ENCODE peak calls at places on chromosomes 5 and 9, in five cellular contexts. P is body of pancreas, C is HuH-7, O is iPS DF 19.7, Z is mesothelial cell of epicardium. H is an unnamed sample.

GRCh38 chr5:178111925-178112324 is 1.4 kb upstream of the N4BP3 start:
- DNase-seq in O (no peak), C (no peak), Z (no peak), P (no peak), H (no peak)

GRCh38 chr9:69549310-69550202 is 122.6 kb downstream of the APBA1 start:
- DNase-seq in O (no peak), C (peak; percentile 42), Z (no peak), P (peak; percentile 31), H (peak; percentile 27)

GRCh38 chr5:81922790-81923398 is 48.9 kb upstream of the ATG10 start:
- DNase-seq in Z (no peak), P (no peak), C (no peak), O (no peak), H (no peak)

GRCh38 chr5:107361945-107362344 is 308.8 kb downstream of the EFNA5 start:
- DNase-seq in Z (no peak), O (no peak), P (no peak), C (no peak), H (no peak)

GRCh38 chr5:166710275-166710674 is 1581.2 kb upstream of the WWC1 start:
- DNase-seq in Z (no peak), C (no peak), P (no peak), O (no peak), H (no peak)

GRCh38 chr9:71766663-71767062 is 1.6 kb downstream of the CEMIP2 start:
- DNase-seq in Z (no peak), O (no peak), C (no peak), P (no peak), H (no peak)

GRCh38 chr5:39877479-39877878 is 452.7 kb upstream of the DAB2 start:
- DNase-seq in P (no peak), O (no peak), Z (no peak), C (no peak), H (no peak)

GRCh38 chr5:96572864-96573512 is 89.2 kb upstream of the CAST start:
- DNase-seq in P (no peak), Z (no peak), O (no peak), C (no peak), H (no peak)

GRCh38 chr5:59007460-59008063 is 424.7 kb downstream of the RAB3C start:
- DNase-seq in O (no peak), P (no peak), C (no peak), Z (no peak), H (no peak)

GRCh38 chr5:16776611-16777251 is 159.4 kb downstream of the MYO10 start:
- DNase-seq in O (peak; percentile 38), Z (no peak), C (peak; percentile 34), P (peak; percentile 71), H (peak; percentile 22)

GRCh38 chr9:6272229-6272597 is 56.0 kb upstream of the TPD52L3 start:
- DNase-seq in Z (no peak), C (peak; percentile 53), P (peak; percentile 58), O (no peak), H (no peak)

GRCh38 chr9:107750741-107751521 is 261.4 kb upstream of the KLF4 start:
- DNase-seq in C (no peak), Z (no peak), O (no peak), P (peak; percentile 70), H (no peak)

GRCh38 chr5:81208904-81209303 is 24.2 kb upstream of the CKMT2 start:
- DNase-seq in P (no peak), C (no peak), Z (no peak), O (no peak), H (no peak)

GRCh38 chr5:115333164-115333563 is 36.7 kb upstream of the CCDC112 start:
- DNase-seq in Z (no peak), P (no peak), O (no peak), C (no peak), H (no peak)

GRCh38 chr5:123035950-123036390 is 555 bp downstream of the PPIC start:
- DNase-seq in C (peak; percentile 47), Z (peak; percentile 49), P (peak; percentile 74), O (no peak), H (peak; percentile 65)

GRCh38 chr9:113463418-113464285 is at the start of gene RGS3:
- DNase-seq in Z (peak; percentile 46), C (peak; percentile 76), P (peak; percentile 90), O (no peak), H (peak; percentile 43)

GRCh38 chr9:134602547-134603362 is 38.8 kb upstream of the COL5A1 start:
- DNase-seq in C (no peak), Z (peak; percentile 77), O (no peak), P (peak; percentile 26), H (peak; percentile 3)

GRCh38 chr5:107670927-107671741 is at the start of gene EFNA5:
- DNase-seq in C (no peak), Z (peak; percentile 36), O (no peak), P (peak; percentile 44), H (peak; percentile 55)

GRCh38 chr5:67315082-67315801 is 118.6 kb upstream of the CD180 start:
- DNase-seq in O (no peak), P (no peak), Z (no peak), C (no peak), H (no peak)

GRCh38 chr5:5589857-5590256 is 167.4 kb downstream of the ICE1 start:
- DNase-seq in Z (no peak), P (no peak), C (no peak), O (no peak), H (no peak)

GRCh38 chr9:21461377-21461776 is 20.7 kb downstream of the IFNE start:
- DNase-seq in Z (no peak), P (no peak), C (no peak), O (no peak), H (no peak)

GRCh38 chr5:73808916-73809315 is 182.9 kb downstream of the ARHGEF28 start:
- DNase-seq in Z (no peak), P (no peak), C (no peak), O (no peak), H (no peak)

GRCh38 chr9:33468215-33468730 is 5.5 kb downstream of the NOL6 start:
- DNase-seq in P (no peak), Z (no peak), O (no peak), C (no peak), H (no peak)

GRCh38 chr5:930853-931252 is 38.2 kb downstream of the TRIP13 start:
- DNase-seq in P (no peak), Z (no peak), O (no peak), C (no peak), H (no peak)

GRCh38 chr5:113250341-113250953 is 184.3 kb downstream of the TSSK1B start:
- DNase-seq in O (no peak), Z (no peak), P (peak; percentile 16), C (no peak), H (no peak)

GRCh38 chr5:132428811-132429440 is 59.4 kb downstream of the SLC22A5 start:
- DNase-seq in O (no peak), P (no peak), Z (no peak), C (no peak), H (no peak)

GRCh38 chr5:167295686-167296015 is 995.8 kb upstream of the WWC1 start:
- DNase-seq in P (no peak), O (no peak), Z (no peak), C (no peak), H (no peak)

GRCh38 chr5:110536120-110537115 is 190.1 kb downstream of the TMEM232 start:
- DNase-seq in Z (no peak), O (peak; percentile 94), C (no peak), P (peak; percentile 5), H (no peak)

GRCh38 chr9:134406366-134407122 is 80.3 kb downstream of the RXRA start:
- DNase-seq in O (no peak), Z (no peak), P (no peak), C (no peak), H (no peak)

GRCh38 chr9:4832786-4833579 is 40.2 kb downstream of the RCL1 start:
- DNase-seq in C (no peak), O (no peak), P (no peak), Z (no peak), H (no peak)

GRCh38 chr9:132238992-132239391 is 77.1 kb downstream of the NTNG2 start:
- DNase-seq in C (no peak), P (no peak), O (no peak), Z (no peak), H (no peak)

GRCh38 chr5:177035982-177036381 is 13.5 kb downstream of the ZNF346 start:
- DNase-seq in Z (no peak), P (no peak), C (no peak), O (no peak), H (no peak)

GRCh38 chr9:75239176-75239575 is 150.9 kb downstream of the OSTF1 start:
- DNase-seq in C (no peak), P (peak; percentile 63), O (no peak), Z (no peak), H (no peak)

GRCh38 chr9:79684711-79685575 is 113.2 kb downstream of the TLE4 start:
- DNase-seq in O (no peak), Z (no peak), C (no peak), P (no peak), H (no peak)

GRCh38 chr5:127838661-127839060 is 135.5 kb downstream of the CCDC192 start:
- DNase-seq in C (no peak), P (no peak), Z (no peak), O (peak; percentile 25), H (peak; percentile 18)

GRCh38 chr5:80554646-80555045 is 15.4 kb downstream of the ANKRD34B start:
- DNase-seq in P (no peak), C (no peak), O (no peak), Z (no peak), H (no peak)

GRCh38 chr9:70924380-70924779 is 197.0 kb downstream of the TRPM3 start:
- DNase-seq in P (no peak), Z (no peak), O (no peak), C (no peak), H (no peak)

H was measured in endothelial cell.